ENCODE peak calls at places on chromosomes 12 and 14, in seven cellular contexts. V, M, S, Q, H, K and Z are unnamed samples. For H3K4me1, the result is how much of the 10 kb centered on the place peaks cover.

GRCh38 chr14:90061849-90062794 is at the start of gene KCNK13:
- DNase-seq in S (no peak), M (no peak), Q (peak), K (no peak), V (no peak), H (peak), Z (peak)

GRCh38 chr14:50333010-50333409 is 20.9 kb downstream of the DMAC2L start:
- DNase-seq in Q (no peak), M (no peak), H (peak), S (peak), V (peak), K (no peak), Z (peak)

GRCh38 chr12:82524636-82525035 is 162.1 kb upstream of the TMTC2 start:
- DNase-seq in K (no peak), V (no peak), Q (no peak), H (no peak), M (no peak), S (no peak), Z (no peak)

GRCh38 chr12:122308811-122309210 is 42.5 kb upstream of the VPS33A start:
- DNase-seq in H (no peak), V (peak), S (peak), Q (no peak), K (no peak), M (no peak), Z (peak)

GRCh38 chr14:21032326-21033154 is 2.1 kb downstream of the RNASE13 start:
- DNase-seq in H (no peak), Q (no peak), K (no peak), V (no peak), M (no peak), S (no peak), Z (no peak)

GRCh38 chr14:23101213-23101970 is 3.4 kb downstream of the CIROP start:
- DNase-seq in M (no peak), S (no peak), Q (peak), K (no peak), H (no peak), V (no peak), Z (no peak)

GRCh38 chr12:2853626-2854025 is 3.2 kb downstream of the TEX52 start:
- DNase-seq in S (peak), V (peak), Q (peak), H (peak), M (peak), K (no peak), Z (peak)

GRCh38 chr12:28425531-28425930 is 235.3 kb downstream of the CCDC91 start:
- DNase-seq in S (no peak), Q (no peak), M (no peak), V (no peak), K (no peak), H (no peak), Z (no peak)

GRCh38 chr14:103801459-103801858 is 45.9 kb downstream of the PPP1R13B start:
- DNase-seq in M (no peak), V (peak), H (peak), K (no peak), Q (no peak), S (peak), Z (no peak)

GRCh38 chr12:24414421-24414820 is 465.0 kb upstream of the SOX5 start:
- DNase-seq in K (no peak), Q (no peak), H (no peak), V (no peak), S (no peak), M (no peak), Z (no peak)

GRCh38 chr12:47383942-47384341 is 304.2 kb upstream of the AMIGO2 start:
- DNase-seq in H (peak), V (peak), M (no peak), Q (no peak), S (peak), K (no peak), Z (peak)

GRCh38 chr12:61676520-61676919 is 583.7 kb upstream of the USP15 start:
- DNase-seq in S (no peak), K (no peak), V (no peak), H (peak), M (no peak), Q (no peak), Z (no peak)

GRCh38 chr14:53599221-53599945 is 357.2 kb downstream of the BMP4 start:
- DNase-seq in M (no peak), S (peak), V (peak), Q (no peak), K (no peak), H (no peak), Z (no peak)

GRCh38 chr14:64912256-64912655 is 2.0 kb upstream of the CHURC1 start:
- DNase-seq in H (no peak), M (no peak), S (peak), V (no peak), Q (no peak), K (peak), Z (no peak)

GRCh38 chr12:53751336-53752191 is at the start of gene CISTR:
- DNase-seq in K (peak), S (no peak), Q (peak), V (no peak), H (no peak), M (peak), Z (peak)

GRCh38 chr14:105151838-105152793 is 16.5 kb downstream of the JAG2 start:
- DNase-seq in Q (peak), S (no peak), M (peak), V (no peak), K (no peak), H (no peak), Z (no peak)

DNA sequence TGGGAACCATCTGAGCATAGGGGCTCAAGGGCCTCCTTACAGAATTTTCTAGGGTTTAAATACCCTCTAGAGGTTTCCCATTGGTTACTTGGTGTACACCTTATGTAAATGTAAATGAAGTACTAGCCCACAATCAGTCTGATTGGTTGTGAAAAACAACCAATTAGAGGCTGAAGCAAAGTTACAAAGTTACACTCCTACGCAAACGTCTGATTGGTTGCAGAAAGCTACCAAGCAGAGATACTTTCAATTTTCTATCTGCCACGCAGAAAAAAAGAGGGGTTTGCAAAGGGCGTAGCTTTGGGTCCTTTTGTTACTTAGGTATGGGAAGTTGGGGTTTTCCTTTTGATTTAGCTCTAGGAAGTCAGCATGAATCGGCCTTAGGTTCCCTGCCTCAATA is 1.8 kb upstream of the TMEM19 start:
- DNase-seq in H (no peak), M (no peak), Q (no peak), K (no peak), S (no peak), V (no peak), Z (no peak)
- H3K4me3 ChIP-seq in H (no peak), M (peak), Q (no peak), K (no peak), S (no peak), V (no peak), Z (peak)

GRCh38 chr12:108566452-108566851 is 4.1 kb downstream of the ISCU start:
- DNase-seq in Q (peak), H (no peak), M (no peak), V (no peak), K (no peak), S (no peak), Z (no peak)
- H3K4me1 ChIP-seq in Q (under half), H (under half), M (under half), V (under half), K (half or more), S (under half), Z (half or more)

DNA sequence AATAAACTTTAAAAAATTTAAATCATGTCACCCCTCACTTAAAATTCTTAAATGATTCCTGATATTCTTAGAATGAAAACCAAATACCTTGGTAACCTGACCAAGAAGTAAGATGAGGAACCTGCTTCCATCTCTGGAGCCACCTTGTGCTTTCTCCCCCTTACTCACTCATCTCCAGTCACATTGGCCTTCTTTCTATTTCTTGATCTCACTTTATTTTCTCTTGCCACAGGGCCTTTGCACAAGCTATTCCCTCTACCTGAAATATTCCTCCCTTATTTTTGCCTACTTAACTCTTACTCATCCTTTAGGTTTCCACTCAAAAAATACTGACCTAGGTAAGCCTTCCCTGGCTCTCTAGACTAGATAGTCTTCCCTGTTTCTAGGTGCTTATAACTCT is 5.1 kb downstream of the ZCRB1 start:
- DNase-seq in H (no peak), Q (no peak), M (no peak), K (no peak), S (no peak), V (no peak), Z (no peak)
- H3K9ac ChIP-seq in H (no peak), Q (no peak), M (no peak), K (no peak), S (no peak), V (no peak), Z (no peak)

GRCh38 chr12:71870409-71870808 is 30.9 kb downstream of the TBC1D15 start:
- DNase-seq in M (no peak), K (peak), V (no peak), S (no peak), Q (no peak), H (no peak), Z (no peak)

GRCh38 chr12:71867131-71867530 is 27.6 kb downstream of the TBC1D15 start:
- DNase-seq in H (no peak), S (no peak), M (no peak), V (no peak), K (no peak), Q (no peak), Z (no peak)

GRCh38 chr12:71865757-71866536 is 26.4 kb downstream of the TBC1D15 start:
- DNase-seq in M (no peak), H (no peak), Q (no peak), V (no peak), S (no peak), K (no peak), Z (no peak)

GRCh38 chr12:71871116-71871515 is 31.6 kb downstream of the TBC1D15 start:
- DNase-seq in Q (no peak), V (peak), K (no peak), S (peak), M (no peak), H (peak), Z (peak)

DNA sequence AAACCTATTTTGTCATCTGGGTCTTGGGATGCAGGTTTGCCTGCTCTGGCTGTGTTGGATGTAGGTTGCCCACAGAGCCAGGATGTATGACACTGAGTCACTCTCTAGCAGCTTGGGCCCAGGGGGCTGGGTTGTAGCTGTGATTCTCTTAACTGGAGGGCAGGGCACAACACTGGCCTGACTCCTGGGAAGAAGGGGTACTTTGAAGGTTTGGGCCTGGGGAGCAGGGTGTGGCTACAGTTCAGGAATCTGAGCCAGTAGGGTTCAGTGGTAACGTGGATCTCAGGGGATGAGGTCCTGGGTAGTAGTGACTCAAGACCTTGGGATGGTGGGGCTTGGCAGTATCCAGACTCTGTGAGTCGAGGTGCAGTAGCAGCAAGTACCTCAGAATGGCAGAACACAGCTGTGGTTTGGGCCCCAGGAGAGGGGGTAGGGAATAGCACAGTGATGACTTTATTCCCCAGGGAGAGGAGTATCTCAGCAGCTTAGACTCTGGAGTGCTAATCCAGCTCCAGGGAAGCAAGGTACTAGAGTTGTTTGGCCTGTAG is 25.7 kb downstream of the TBC1D15 start:
- DNase-seq in Q (no peak), H (peak), S (peak), K (no peak), M (no peak), V (peak), Z (peak)
- H3K4me3 ChIP-seq in Q (no peak), H (no peak), S (peak), K (no peak), M (no peak), V (no peak), Z (peak)

DNA sequence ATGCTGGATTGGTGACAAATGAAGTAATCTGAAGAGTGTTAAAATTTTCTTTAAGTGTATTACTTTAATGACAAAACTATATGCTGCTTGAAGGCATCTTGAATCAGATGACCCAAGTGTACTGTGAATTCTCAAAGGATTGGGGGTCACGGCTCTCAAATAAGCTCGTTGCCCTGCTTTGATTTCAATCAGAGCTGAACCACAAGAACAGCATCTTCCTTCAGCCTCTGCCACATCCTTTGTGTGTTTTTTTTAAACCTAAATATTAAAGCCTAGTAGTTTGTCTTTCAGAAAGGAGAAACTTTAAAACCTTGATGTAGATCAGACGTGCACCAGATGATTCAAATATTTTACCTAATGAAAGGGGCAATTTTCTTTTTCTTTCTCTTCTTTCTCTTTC is 11.7 kb downstream of the ELK3 start:
- DNase-seq in H (no peak), S (no peak), M (no peak), V (no peak), K (no peak), Q (no peak), Z (no peak)
- H3K4me1 ChIP-seq in H (under half), S (under half), M (under half), V (under half), K (half or more), Q (under half), Z (under half)

DNA sequence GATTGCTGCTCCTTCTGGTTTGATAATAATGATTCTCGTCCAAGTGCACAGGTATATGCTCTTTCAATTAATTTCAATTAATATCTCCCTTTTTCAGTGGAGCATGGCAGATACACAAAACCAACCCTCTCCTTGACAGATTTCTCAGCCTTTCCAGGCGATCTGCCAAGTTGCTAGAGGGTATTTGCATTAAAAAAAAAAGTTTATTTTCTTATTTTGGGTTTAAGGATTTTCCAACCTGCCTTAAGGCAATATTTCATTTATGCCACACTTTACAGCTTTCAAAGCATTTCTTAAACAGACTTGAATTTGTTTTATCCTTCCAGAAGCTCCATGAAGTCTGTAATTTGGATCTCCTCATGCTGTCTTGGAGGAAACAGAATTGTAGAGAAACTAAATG is 2.1 kb downstream of the DGLUCY start:
- DNase-seq in K (no peak), V (peak), H (peak), S (no peak), Q (no peak), M (no peak), Z (peak)
- H3K9ac ChIP-seq in K (peak), V (no peak), H (no peak), S (no peak), Q (no peak), M (no peak), Z (no peak)